ENCODE peak calls at places on chromosomes 13 and 19, in eight cellular contexts. N is thoracic aorta; L is cardiac fibroblast; Y is A549; Z is astrocyte of the spinal cord; A is CD4-positive, alpha-beta T cell; K is Calu3; R is fibroblast of lung. J is an unnamed sample.
A peak's percentile ranks its signal among the peaks of the same experiment; 100 is the strongest.

GRCh38 chr19:44722131-44723121 is 23.5 kb downstream of the CEACAM16 start:
- DNase-seq in N (no peak), L (no peak), Y (no peak), Z (no peak), A (no peak), K (no peak), R (no peak), J (no peak)

GRCh38 chr13:41211062-41211461 is 16.7 kb upstream of the KBTBD7 start:
- DNase-seq in N (no peak), L (no peak), Y (no peak), Z (no peak), A (no peak), K (no peak), R (no peak), J (no peak)

GRCh38 chr19:39190768-39191167 is 6.0 kb upstream of the NCCRP1 start:
- DNase-seq in N (no peak), L (no peak), Y (no peak), Z (no peak), A (no peak), K (no peak), R (no peak), J (no peak)

GRCh38 chr13:77918391-77919261 is at the start of gene EDNRB:
- DNase-seq in N (no peak), L (peak; percentile 47), Y (peak; percentile 25), Z (peak; percentile 43), A (no peak), K (no peak), R (peak; percentile 39), J (peak; percentile 46)

GRCh38 chr19:58543826-58544590 is at the start of gene TRIM28:
- DNase-seq in N (peak; percentile 92), L (peak; percentile 100), Y (peak; percentile 100), Z (peak; percentile 99), A (peak; percentile 100), K (peak; percentile 100), R (peak; percentile 99), J (peak; percentile 99)

GRCh38 chr19:39542198-39542597 is 2.2 kb upstream of the EID2 start:
- DNase-seq in N (no peak), L (peak; percentile 8), Y (no peak), Z (no peak), A (no peak), K (no peak), R (no peak), J (no peak)

GRCh38 chr19:44113784-44114390 is 688 bp downstream of the ZNF225 start:
- DNase-seq in N (no peak), L (no peak), Y (peak; percentile 46), Z (no peak), A (no peak), K (peak; percentile 3), R (no peak), J (no peak)

GRCh38 chr13:41706189-41706588 is 248.8 kb downstream of the RGCC start:
- DNase-seq in N (no peak), L (no peak), Y (no peak), Z (no peak), A (no peak), K (no peak), R (no peak), J (peak; percentile 22)

GRCh38 chr13:25192489-25192888 is 20.4 kb upstream of the AMER2 start:
- DNase-seq in N (no peak), L (no peak), Y (no peak), Z (no peak), A (no peak), K (no peak), R (no peak), J (no peak)

GRCh38 chr13:40271931-40272775 is 394.3 kb downstream of the FOXO1 start:
- DNase-seq in N (peak; percentile 76), L (peak; percentile 88), Y (no peak), Z (peak; percentile 92), A (peak; percentile 7), K (peak; percentile 32), R (peak; percentile 74), J (peak; percentile 78)

GRCh38 chr19:45500918-45501729 is 2.9 kb downstream of the PPM1N start:
- DNase-seq in N (no peak), L (no peak), Y (no peak), Z (no peak), A (no peak), K (no peak), R (no peak), J (no peak)

GRCh38 chr19:7870571-7871279 is 3.5 kb downstream of the PRR36 start:
- DNase-seq in N (no peak), L (peak; percentile 48), Y (no peak), Z (peak; percentile 35), A (peak; percentile 49), K (peak; percentile 65), R (peak; percentile 10), J (peak; percentile 50)

GRCh38 chr13:110290811-110291210 is 16.1 kb downstream of the COL4A1 start:
- DNase-seq in N (no peak), L (no peak), Y (no peak), Z (no peak), A (no peak), K (no peak), R (no peak), J (no peak)

DNA sequence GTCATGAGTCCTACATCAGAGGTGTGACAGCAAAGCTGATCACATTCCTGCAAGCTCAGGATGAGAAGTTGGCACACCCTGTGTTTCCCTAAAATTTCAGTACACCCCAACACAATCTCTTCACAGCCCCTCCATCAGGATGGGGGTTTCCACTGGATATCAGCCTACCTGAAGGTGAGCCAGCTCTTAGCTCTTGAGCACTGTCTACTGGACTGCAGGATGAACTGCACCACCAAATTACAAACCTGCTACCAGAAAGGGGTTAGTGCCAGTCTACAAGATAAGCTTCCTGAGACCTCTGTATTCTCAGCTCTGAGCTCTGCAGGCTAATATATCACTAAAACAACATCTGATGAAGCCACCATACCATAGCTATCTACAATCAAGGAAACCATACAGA is 1616.2 kb upstream of the SPRY2 start:
- DNase-seq in N (no peak), L (no peak), Y (peak; percentile 0), Z (no peak), A (no peak), K (no peak), R (no peak), J (no peak)
- TF ChIP-seq CTCF in N (no peak), L (no peak), Y (no peak), Z (no peak), A (no peak), K (no peak), R (no peak), J (no peak)

GRCh38 chr19:12706332-12706718 is 9.9 kb upstream of the FBXW9 start:
- DNase-seq in N (no peak), L (no peak), Y (no peak), Z (no peak), A (no peak), K (no peak), R (no peak), J (no peak)

GRCh38 chr19:12708641-12709040 is 12.2 kb upstream of the FBXW9 start:
- DNase-seq in N (no peak), L (no peak), Y (no peak), Z (no peak), A (no peak), K (no peak), R (no peak), J (no peak)

GRCh38 chr19:12715102-12715501 is 8.6 kb downstream of the TNPO2 start:
- DNase-seq in N (no peak), L (no peak), Y (no peak), Z (no peak), A (no peak), K (no peak), R (no peak), J (no peak)

GRCh38 chr19:12715929-12716328 is 7.8 kb downstream of the TNPO2 start:
- DNase-seq in N (no peak), L (no peak), Y (no peak), Z (no peak), A (no peak), K (no peak), R (no peak), J (no peak)

GRCh38 chr19:12711187-12711586 is 12.5 kb downstream of the TNPO2 start:
- DNase-seq in N (no peak), L (no peak), Y (no peak), Z (no peak), A (no peak), K (no peak), R (no peak), J (no peak)
- TF ChIP-seq CTCF in N (no peak), L (no peak), Y (no peak), Z (no peak), A (no peak), K (no peak), R (no peak), J (no peak)

DNA sequence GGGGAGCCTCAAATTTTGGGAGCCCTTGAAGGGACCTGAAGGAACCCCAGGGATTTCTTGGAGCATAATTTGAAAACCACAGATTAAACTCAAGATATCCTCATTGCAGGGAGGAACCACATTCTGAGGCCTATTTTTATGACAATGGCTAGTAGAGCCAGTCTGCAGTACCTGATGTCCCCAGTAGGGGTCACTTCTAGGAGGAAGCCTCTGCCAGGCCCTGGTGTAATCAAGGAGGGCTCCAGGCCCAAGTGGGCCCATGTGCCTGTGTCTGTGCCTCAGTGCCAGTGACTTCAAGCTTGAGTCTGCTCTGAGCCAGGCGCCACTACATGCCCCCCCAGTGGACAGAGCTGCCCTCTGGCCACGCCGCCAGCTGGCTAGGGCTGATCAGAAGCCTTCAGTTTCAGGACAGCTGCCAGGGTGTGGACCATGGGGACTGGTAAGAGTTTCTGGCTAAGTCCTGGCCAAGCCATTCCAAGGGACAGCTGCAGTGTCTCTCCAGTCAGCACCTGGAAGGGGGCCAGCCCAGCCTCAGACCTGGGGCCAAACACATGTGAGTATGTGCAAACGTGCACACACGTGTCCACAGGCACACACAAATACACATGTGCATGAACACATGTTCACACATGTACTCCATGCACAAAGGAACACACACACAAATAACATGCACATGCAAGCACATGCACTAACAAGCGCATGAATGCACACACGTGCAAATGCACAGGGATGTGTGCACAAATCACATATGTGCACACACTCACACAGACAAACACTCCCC is 20.5 kb upstream of the SLC7A10 start:
- DNase-seq in N (no peak), L (peak; percentile 57), Y (no peak), Z (no peak), A (no peak), K (no peak), R (peak; percentile 30), J (no peak)
- TF ChIP-seq CTCF in N (peak; percentile 46), L (peak; percentile 76), Y (peak; percentile 44), Z (peak; percentile 51), A (no peak), K (peak; percentile 69), R (peak; percentile 55), J (peak; percentile 55)

GRCh38 chr19:20513179-20513934 is 52.2 kb downstream of the ZNF737 start:
- DNase-seq in N (no peak), L (no peak), Y (no peak), Z (no peak), A (no peak), K (no peak), R (no peak), J (no peak)
- TF ChIP-seq CTCF in N (no peak), L (no peak), Y (no peak), Z (no peak), A (no peak), K (no peak), R (no peak), J (no peak)

GRCh38 chr19:47704024-47704423 is 9.2 kb upstream of the EHD2 start:
- DNase-seq in N (no peak), L (peak; percentile 61), Y (no peak), Z (peak; percentile 77), A (no peak), K (no peak), R (peak; percentile 94), J (peak; percentile 91)
- TF ChIP-seq CTCF in N (no peak), L (no peak), Y (no peak), Z (no peak), A (no peak), K (no peak), R (no peak), J (no peak)